ENCODE peak calls at places on chromosomes 12 and 14, in eight cellular contexts. O is non-pigmented ciliary epithelial cell; B is globus pallidus; T is thoracic aorta; K is brain microvascular endothelial cell; V is activated naive CD4-positive, alpha-beta T cell; F is neuronal stem cell; H is stimulated activated CD4-positive, alpha-beta T cell treated with anti-CD3 and anti-CD28 coated beads, TNF-alpha, amount 100 ng/mL, for 48 hours. W is an unnamed sample.
A peak's percentile ranks its signal among the peaks of the same experiment; 100 is the strongest.

GRCh38 chr12:122021822-122022392 is at the start of gene BCL7A:
- DNase-seq in T (no peak), F (peak; percentile 70), H (peak; percentile 32), O (no peak), B (peak; percentile 75), K (peak; percentile 78), V (no peak), W (no peak)

GRCh38 chr14:84421611-84422010 is 1108.3 kb upstream of the FLRT2 start:
- DNase-seq in B (no peak), K (no peak), V (no peak), T (no peak), H (no peak), F (no peak), O (no peak), W (no peak)

GRCh38 chr12:131933387-131933786 is 4.3 kb downstream of the PUS1 start:
- DNase-seq in H (no peak), F (no peak), K (no peak), O (no peak), V (no peak), B (no peak), T (no peak), W (no peak)

GRCh38 chr14:86838363-86838762 is 1154.6 kb downstream of the GALC start:
- DNase-seq in V (no peak), K (no peak), T (no peak), H (peak; percentile 2), O (no peak), F (no peak), B (no peak), W (no peak)

GRCh38 chr14:99630202-99630601 is 14.7 kb upstream of the HHIPL1 start:
- DNase-seq in F (no peak), H (no peak), K (no peak), B (no peak), O (no peak), V (no peak), T (no peak), W (no peak)

GRCh38 chr12:102702447-102703114 is 214.5 kb downstream of the PAH start:
- DNase-seq in F (peak; percentile 40), V (no peak), B (peak; percentile 70), H (peak; percentile 9), T (no peak), K (peak; percentile 66), O (peak; percentile 19), W (no peak)

GRCh38 chr14:19930617-19931016 is at the start of gene OR4K1:
- DNase-seq in H (no peak), O (no peak), F (no peak), B (no peak), K (no peak), T (no peak), V (no peak), W (no peak)

GRCh38 chr14:97380539-97380941 is 583.4 kb downstream of the VRK1 start:
- DNase-seq in F (no peak), T (no peak), O (no peak), V (peak; percentile 9), H (peak; percentile 87), B (no peak), K (no peak), W (no peak)

GRCh38 chr12:11650279-11650696 is 814 bp downstream of the ETV6 start:
- DNase-seq in H (no peak), F (no peak), V (no peak), K (peak; percentile 35), B (no peak), O (no peak), T (no peak), W (no peak)

GRCh38 chr14:29798078-29798477 is 129.6 kb downstream of the PRKD1 start:
- DNase-seq in V (no peak), H (no peak), K (no peak), F (no peak), O (no peak), T (no peak), B (no peak), W (no peak)

GRCh38 chr14:104098272-104099095 is 13.0 kb downstream of the ASPG start:
- DNase-seq in B (no peak), T (no peak), O (no peak), H (no peak), V (no peak), F (no peak), K (no peak), W (no peak)

GRCh38 chr14:106578479-106578878 is 1052.1 kb downstream of the TMEM121 start:
- DNase-seq in H (no peak), O (no peak), K (no peak), B (no peak), T (no peak), V (no peak), F (no peak), W (no peak)

GRCh38 chr12:20189767-20190166 is 178.6 kb upstream of the PDE3A start:
- DNase-seq in T (no peak), O (no peak), H (no peak), F (no peak), B (no peak), K (no peak), V (no peak), W (no peak)